ENCODE peak calls at places on chromosomes 1 and 21, in four cellular contexts. C is IMR-90, W is GM12878, R is K562. Y is an unnamed sample.

GRCh38 chr21:43362306-43362927 is 64.5 kb downstream of the SIK1 start:
- DNase-seq in C (peak; percentile 86), W (no peak), R (no peak), Y (peak; percentile 64)

GRCh38 chr1:157231844-157232550 is 93.8 kb upstream of the ETV3 start:
- DNase-seq in C (no peak), W (no peak), R (no peak), Y (no peak)

GRCh38 chr1:159860456-159860855 is 2.0 kb downstream of the VSIG8 start:
- DNase-seq in C (no peak), W (no peak), R (no peak), Y (no peak)

GRCh38 chr1:113253979-113254378 is 136.3 kb upstream of the MAGI3 start:
- DNase-seq in C (no peak), W (no peak), R (no peak), Y (no peak)

GRCh38 chr1:203039609-203040517 is 13.6 kb downstream of the PPFIA4 start:
- DNase-seq in C (no peak), W (no peak), R (peak; percentile 54), Y (no peak)

GRCh38 chr1:214604543-214604942 is 1.5 kb downstream of the CENPF start:
- DNase-seq in C (peak; percentile 33), W (no peak), R (no peak), Y (peak; percentile 10)

GRCh38 chr1:25813071-25813733 is 6.6 kb upstream of the MTFR1L start:
- DNase-seq in C (no peak), W (no peak), R (no peak), Y (no peak)

GRCh38 chr21:46099476-46099875 is 1.6 kb downstream of the COL6A2 start:
- DNase-seq in C (peak; percentile 34), W (no peak), R (no peak), Y (no peak)

GRCh38 chr1:115327270-115327669 is 10.8 kb downstream of the NGF start:
- DNase-seq in C (no peak), W (no peak), R (no peak), Y (no peak)

GRCh38 chr1:245091818-245092637 is 62.8 kb upstream of the KIF26B start:
- DNase-seq in C (peak; percentile 99), W (no peak), R (peak; percentile 43), Y (peak; percentile 99)

GRCh38 chr1:246687002-246687401 is 37.2 kb upstream of the SCCPDH start:
- DNase-seq in C (no peak), W (no peak), R (no peak), Y (no peak)

GRCh38 chr1:94698341-94698740 is 121.8 kb upstream of the SLC44A3 start:
- DNase-seq in C (peak; percentile 54), W (no peak), R (no peak), Y (no peak)

GRCh38 chr1:205950280-205950679 is 7.0 kb upstream of the SLC26A9 start:
- DNase-seq in C (peak; percentile 37), W (no peak), R (no peak), Y (no peak)

GRCh38 chr1:244077473-244078220 is 26.6 kb downstream of the ZBTB18 start:
- DNase-seq in C (no peak), W (no peak), R (no peak), Y (no peak)

GRCh38 chr1:78303620-78304019 is 187.2 kb upstream of the PTGFR start:
- DNase-seq in C (peak; percentile 95), W (no peak), R (no peak), Y (peak; percentile 40)

GRCh38 chr1:53406551-53407235 is 52.5 kb upstream of the DMRTB1 start:
- DNase-seq in C (no peak), W (no peak), R (no peak), Y (no peak)

GRCh38 chr1:56477164-56478111 is 101.9 kb downstream of the PLPP3 start:
- DNase-seq in C (peak; percentile 65), W (peak; percentile 17), R (no peak), Y (peak; percentile 25)

GRCh38 chr1:223756002-223756775 is 43.9 kb downstream of the CAPN2 start:
- DNase-seq in C (no peak), W (no peak), R (no peak), Y (no peak)

GRCh38 chr1:89633103-89633744 is at the start of gene LRRC8C:
- DNase-seq in C (peak; percentile 48), W (no peak), R (peak; percentile 60), Y (no peak)

GRCh38 chr1:214840366-214840765 is 237.4 kb downstream of the CENPF start:
- DNase-seq in C (peak; percentile 69), W (no peak), R (no peak), Y (no peak)

GRCh38 chr21:46154155-46154954 is 1.0 kb downstream of the FTCD start:
- DNase-seq in C (no peak), W (no peak), R (no peak), Y (no peak)

GRCh38 chr1:37879865-37880264 is 20.5 kb upstream of the MTF1 start:
- DNase-seq in C (no peak), W (no peak), R (no peak), Y (no peak)

GRCh38 chr1:2452583-2453315 is 23.3 kb upstream of the PLCH2 start:
- DNase-seq in C (peak; percentile 12), W (no peak), R (no peak), Y (no peak)

GRCh38 chr1:229993060-229993459 is 74.0 kb upstream of the GALNT2 start:
- DNase-seq in C (no peak), W (peak; percentile 8), R (no peak), Y (no peak)

GRCh38 chr1:155278689-155279160 is 1.5 kb downstream of the HCN3 start:
- DNase-seq in C (peak; percentile 14), W (no peak), R (no peak), Y (no peak)

GRCh38 chr1:186682721-186683120 is 2.5 kb upstream of the PTGS2 start:
- DNase-seq in C (peak; percentile 54), W (no peak), R (no peak), Y (peak; percentile 68)

GRCh38 chr1:3066250-3066711 is 2.7 kb upstream of the PRDM16 start:
- DNase-seq in C (no peak), W (no peak), R (no peak), Y (no peak)

GRCh38 chr1:218553197-218553596 is 208.1 kb downstream of the TGFB2 start:
- DNase-seq in C (no peak), W (no peak), R (peak; percentile 20), Y (no peak)

GRCh38 chr1:48190893-48191292 is 31.6 kb upstream of the SLC5A9 start:
- DNase-seq in C (no peak), W (no peak), R (no peak), Y (no peak)

GRCh38 chr21:42156690-42157605 is 62.0 kb upstream of the ABCG1 start:
- DNase-seq in C (no peak), W (no peak), R (no peak), Y (peak; percentile 38)

GRCh38 chr1:43864111-43865045 is 69.2 kb upstream of the ARTN start:
- DNase-seq in C (no peak), W (no peak), R (peak; percentile 66), Y (no peak)

GRCh38 chr1:223233019-223233409 is 90.0 kb upstream of the TLR5 start:
- DNase-seq in C (no peak), W (no peak), R (no peak), Y (no peak)

GRCh38 chr1:14602131-14602530 is 3.6 kb downstream of the KAZN start:
- DNase-seq in C (no peak), W (no peak), R (no peak), Y (no peak)

GRCh38 chr1:43348809-43349593 is 9.8 kb upstream of the CDC20 start:
- DNase-seq in C (no peak), W (no peak), R (no peak), Y (peak; percentile 53)

GRCh38 chr1:73839922-73840321 is 358.1 kb downstream of the LRRIQ3 start:
- DNase-seq in C (no peak), W (no peak), R (no peak), Y (no peak)

GRCh38 chr21:46634966-46635323 is 529 bp upstream of the PRMT2 start:
- DNase-seq in C (peak; percentile 87), W (peak; percentile 16), R (no peak), Y (peak; percentile 89)

GRCh38 chr1:246425139-246425794 is 81.8 kb downstream of the SMYD3 start:
- DNase-seq in C (no peak), W (no peak), R (no peak), Y (no peak)

GRCh38 chr1:108644984-108645383 is 15.9 kb downstream of the HENMT1 start:
- DNase-seq in C (no peak), W (no peak), R (no peak), Y (no peak)

GRCh38 chr21:29299906-29300546 is 1.3 kb downstream of the BACH1 start:
- DNase-seq in C (peak; percentile 97), W (peak; percentile 68), R (peak; percentile 60), Y (peak; percentile 56)

DNA sequence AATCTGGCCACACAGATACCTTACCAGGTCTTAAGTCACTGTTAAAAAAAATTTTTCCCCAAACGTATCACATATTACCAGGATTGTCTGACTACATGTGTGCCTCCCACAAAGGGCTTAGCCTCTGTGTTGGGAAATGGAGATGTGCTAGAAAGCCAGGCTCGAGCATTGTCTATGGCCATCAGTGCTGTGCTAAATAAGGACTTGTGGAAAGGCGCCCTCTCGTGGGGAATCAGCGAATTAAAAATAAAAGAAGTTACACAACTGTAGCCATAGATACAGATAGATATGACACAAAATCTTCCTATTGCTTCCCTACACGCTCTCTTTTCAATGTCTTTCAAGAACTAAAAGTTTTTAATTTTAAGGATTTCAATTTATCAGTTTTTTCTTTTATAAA is 47.5 kb upstream of the CRNN start:
- DNase-seq in C (peak; percentile 38), W (no peak), R (peak; percentile 19), Y (peak; percentile 51)
- TF ChIP-seq FOS in C (no peak), W (no peak), R (no peak), Y (no peak)

GRCh38 chr1:178057863-178058576 is 35.9 kb upstream of the RASAL2 start:
- DNase-seq in C (peak; percentile 48), W (no peak), R (no peak), Y (peak; percentile 38)
- TF ChIP-seq FOS in C (no peak), W (no peak), R (no peak), Y (no peak)

GRCh38 chr1:67439277-67440029 is 9.3 kb upstream of the SERBP1 start:
- DNase-seq in C (no peak), W (no peak), R (no peak), Y (no peak)
- TF ChIP-seq FOS in C (no peak), W (no peak), R (no peak), Y (no peak)

GRCh38 chr1:181424786-181425403 is 58.4 kb upstream of the CACNA1E start:
- DNase-seq in C (peak; percentile 58), W (no peak), R (peak; percentile 83), Y (peak; percentile 71)
- TF ChIP-seq FOS in C (no peak), W (no peak), R (no peak), Y (no peak)

DNA sequence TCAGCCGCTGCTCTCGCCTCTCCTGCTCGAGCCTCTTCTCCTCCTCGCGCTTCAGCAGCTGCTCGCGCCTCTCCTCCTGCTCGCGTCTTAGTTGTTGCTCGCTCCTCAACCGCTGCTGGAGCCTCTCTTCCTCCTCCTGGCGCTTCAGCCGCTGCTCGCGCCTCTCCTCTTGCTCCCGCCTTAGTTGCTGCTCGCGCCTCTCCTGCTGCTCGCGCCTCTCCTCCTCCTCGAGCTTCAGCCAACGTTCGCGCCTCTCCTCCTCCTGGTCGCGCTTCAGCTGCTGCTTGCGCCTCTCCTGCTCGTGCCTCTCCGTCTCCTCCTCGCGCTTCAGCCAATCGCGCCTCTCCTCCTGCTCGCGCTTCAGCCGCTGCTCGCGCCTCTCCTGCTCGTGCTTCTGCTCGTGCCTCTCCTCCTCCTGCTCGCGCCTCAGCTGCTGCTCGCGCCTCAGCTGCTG is 3.7 kb downstream of the TCHH start:
- DNase-seq in C (peak; percentile 34), W (no peak), R (no peak), Y (peak; percentile 50)
- TF ChIP-seq FOS in C (no peak), W (no peak), R (no peak), Y (no peak)